ENCODE peak calls at places on chromosomes 5 and 9, in ten cellular contexts. I is CD8-positive, alpha-beta T cell; A is psoas muscle; O is adrenal gland; B is tibial artery; M is IMR-90; K is hepatocyte; Q is SJSA1; R is ovary; G is left lung. N is an unnamed sample.

GRCh38 chr9:87959916-87960581 is 14.3 kb downstream of the CDK20 start:
- DNase-seq in O (peak; percentile 49), A (no peak), G (no peak), M (peak; percentile 83), K (peak; percentile 53), R (no peak), B (no peak), Q (peak; percentile 25), I (no peak), N (no peak)

GRCh38 chr5:175469916-175470315 is 8.4 kb upstream of the SFXN1 start:
- DNase-seq in I (no peak), K (no peak), O (no peak), G (no peak), B (no peak), R (no peak), A (no peak), M (no peak), Q (no peak), N (no peak)

GRCh38 chr9:36874921-36875320 is 159.1 kb downstream of the PAX5 start:
- DNase-seq in O (no peak), I (no peak), R (no peak), Q (no peak), K (no peak), M (peak; percentile 10), B (no peak), A (no peak), G (peak; percentile 53), N (no peak)

GRCh38 chr9:134293576-134294227 is 32.6 kb upstream of the RXRA start:
- DNase-seq in I (no peak), A (peak; percentile 37), R (peak; percentile 33), K (peak; percentile 35), B (no peak), G (peak; percentile 71), O (no peak), M (no peak), Q (peak; percentile 36), N (no peak)

GRCh38 chr9:136119259-136120118 is 814 bp upstream of the TMEM250 start:
- DNase-seq in O (peak; percentile 60), A (peak; percentile 51), G (no peak), B (peak; percentile 76), K (peak; percentile 82), M (peak; percentile 19), Q (peak; percentile 71), I (no peak), R (peak; percentile 52), N (peak; percentile 69)

GRCh38 chr5:101430551-101430950 is 527.5 kb upstream of the ST8SIA4 start:
- DNase-seq in M (no peak), A (no peak), R (no peak), B (no peak), I (no peak), K (no peak), Q (no peak), G (no peak), O (no peak), N (no peak)

GRCh38 chr9:9920425-9920824 is 692.4 kb downstream of the PTPRD start:
- DNase-seq in O (no peak), R (no peak), G (no peak), I (no peak), A (no peak), B (no peak), Q (no peak), K (no peak), M (no peak), N (no peak)

GRCh38 chr5:62561896-62562295 is 16.7 kb upstream of the LRRC70 start:
- DNase-seq in G (no peak), B (no peak), O (no peak), A (no peak), M (no peak), I (no peak), K (no peak), Q (no peak), R (no peak), N (no peak)

GRCh38 chr5:55324815-55325418 is 17.1 kb downstream of the MTREX start:
- DNase-seq in A (no peak), R (no peak), B (no peak), Q (no peak), G (no peak), M (peak; percentile 58), O (no peak), I (no peak), K (peak; percentile 37), N (no peak)

GRCh38 chr9:29968831-29969230 is 2395.6 kb upstream of the C9orf72 start:
- DNase-seq in Q (no peak), O (no peak), I (no peak), G (peak; percentile 38), M (no peak), A (no peak), K (no peak), B (no peak), R (no peak), N (no peak)

GRCh38 chr9:20601292-20601691 is 21.0 kb downstream of the MLLT3 start:
- DNase-seq in K (no peak), M (no peak), O (no peak), I (no peak), A (no peak), G (no peak), Q (no peak), R (no peak), B (no peak), N (no peak)

GRCh38 chr5:395156-395920 is 47.6 kb upstream of the EXOC3 start:
- DNase-seq in M (peak; percentile 94), A (no peak), G (no peak), B (peak; percentile 48), R (no peak), O (no peak), I (peak; percentile 8), K (peak; percentile 68), Q (peak; percentile 72), N (no peak)

GRCh38 chr5:163185315-163185714 is 252.1 kb upstream of the CCNG1 start:
- DNase-seq in I (no peak), Q (no peak), B (no peak), M (no peak), O (no peak), A (no peak), R (no peak), K (no peak), G (no peak), N (no peak)

GRCh38 chr5:73321757-73322452 is 126.7 kb downstream of the FOXD1 start:
- DNase-seq in M (peak; percentile 97), Q (peak; percentile 63), A (no peak), B (no peak), G (no peak), R (no peak), K (no peak), I (no peak), O (no peak), N (no peak)

GRCh38 chr5:141973871-141974595 is 5.1 kb downstream of the RNF14 start:
- DNase-seq in R (no peak), Q (peak; percentile 67), B (no peak), K (no peak), I (no peak), O (no peak), M (peak; percentile 92), A (no peak), G (no peak), N (no peak)

GRCh38 chr9:137972988-137973470 is 95.4 kb downstream of the CACNA1B start:
- DNase-seq in B (peak; percentile 41), Q (no peak), A (no peak), R (no peak), O (no peak), M (no peak), I (peak; percentile 7), G (peak; percentile 45), K (peak; percentile 2), N (no peak)

GRCh38 chr9:87115790-87116189 is 168.5 kb upstream of the GAS1 start:
- DNase-seq in K (no peak), A (no peak), I (no peak), M (peak; percentile 28), Q (no peak), B (no peak), G (no peak), O (no peak), R (no peak), N (no peak)

GRCh38 chr9:125099816-125100215 is 43.5 kb downstream of the SCAI start:
- DNase-seq in G (no peak), B (no peak), M (no peak), A (no peak), Q (no peak), I (no peak), R (no peak), K (no peak), O (no peak), N (no peak)
- H3K4me1 ChIP-seq in G (peaks cover 4% of the 10 kb centered on the region), B (peaks cover 15% of the 10 kb centered on the region), M (peaks cover 10% of the 10 kb centered on the region), A (peaks cover 39% of the 10 kb centered on the region), Q (no peaks in the 10 kb centered on the region), I (no peaks in the 10 kb centered on the region), R (peaks cover 4% of the 10 kb centered on the region), K (no peaks in the 10 kb centered on the region), O (no peaks in the 10 kb centered on the region), N (no peaks in the 10 kb centered on the region)

GRCh38 chr5:132429451-132430440 is 60.2 kb downstream of the SLC22A5 start:
- DNase-seq in G (no peak), A (no peak), O (no peak), K (no peak), R (no peak), I (no peak), Q (no peak), M (no peak), B (no peak), N (no peak)

GRCh38 chr5:132433141-132433540 is 57.4 kb downstream of the IRF1 start:
- DNase-seq in M (no peak), B (peak; percentile 27), Q (no peak), I (no peak), O (no peak), G (no peak), A (no peak), R (no peak), K (no peak), N (no peak)

GRCh38 chr5:132434391-132434790 is 56.2 kb downstream of the IRF1 start:
- DNase-seq in I (no peak), G (no peak), B (no peak), A (no peak), O (no peak), Q (no peak), K (no peak), R (no peak), M (peak; percentile 61), N (no peak)

GRCh38 chr5:132430736-132431135 is 59.8 kb downstream of the IRF1 start:
- DNase-seq in G (no peak), Q (no peak), R (no peak), A (no peak), I (no peak), O (no peak), M (no peak), K (no peak), B (no peak), N (no peak)

GRCh38 chr5:132431682-132432081 is 58.9 kb downstream of the IRF1 start:
- DNase-seq in B (no peak), A (no peak), G (no peak), I (no peak), M (no peak), Q (no peak), R (no peak), K (no peak), O (no peak), N (no peak)
- H3K4me1 ChIP-seq in B (peaks cover 57% of the 10 kb centered on the region), A (peaks cover 64% of the 10 kb centered on the region), G (peaks cover 36% of the 10 kb centered on the region), I (peaks cover 90% of the 10 kb centered on the region), M (peaks cover 36% of the 10 kb centered on the region), Q (peaks cover 54% of the 10 kb centered on the region), R (peaks cover 25% of the 10 kb centered on the region), K (peaks cover 52% of the 10 kb centered on the region), O (peaks cover 32% of the 10 kb centered on the region), N (no peaks in the 10 kb centered on the region)

GRCh38 chr5:56763711-56764466 is 51.5 kb upstream of the MAP3K1 start:
- DNase-seq in A (no peak), I (no peak), M (peak; percentile 65), Q (peak; percentile 5), O (no peak), B (no peak), G (no peak), K (peak; percentile 28), R (no peak), N (no peak)
- H3K4me1 ChIP-seq in A (no peaks in the 10 kb centered on the region), I (no peaks in the 10 kb centered on the region), M (peaks cover 5% of the 10 kb centered on the region), Q (peaks cover 8% of the 10 kb centered on the region), O (peaks cover 20% of the 10 kb centered on the region), B (no peaks in the 10 kb centered on the region), G (no peaks in the 10 kb centered on the region), K (peaks cover 7% of the 10 kb centered on the region), R (peaks cover 2% of the 10 kb centered on the region), N (peaks cover 2% of the 10 kb centered on the region)

GRCh38 chr9:37929441-37929895 is 25.5 kb upstream of the SLC25A51 start:
- DNase-seq in M (peak; percentile 66), G (peak; percentile 67), K (no peak), A (no peak), O (no peak), I (no peak), R (no peak), Q (no peak), B (no peak), N (no peak)
- H3K4me1 ChIP-seq in M (peaks cover 16% of the 10 kb centered on the region), G (no peaks in the 10 kb centered on the region), K (no peaks in the 10 kb centered on the region), A (peaks cover 12% of the 10 kb centered on the region), O (peaks cover 19% of the 10 kb centered on the region), I (no peaks in the 10 kb centered on the region), R (no peaks in the 10 kb centered on the region), Q (peaks cover 27% of the 10 kb centered on the region), B (peaks cover 8% of the 10 kb centered on the region), N (peaks cover 19% of the 10 kb centered on the region)

N was measured in HAP-1.